ENCODE peak calls at places on chromosomes 16 and 17, in eight cellular contexts. C is activated CD8-positive, alpha-beta memory T cell treated with anti-CD3 and anti-CD28 coated beads for 48 hours; H is left lung; X is stimulated activated CD4-positive, alpha-beta T cell treated with anti-CD3 and anti-CD28 coated beads, Interleukin-2, amount 100 ng/mL, for 48 hours; K is naive thymus-derived CD8-positive, alpha-beta T cell; Z is HTR-8/SVneo; D is stimulated activated CD8-positive, alpha-beta memory T cell treated with anti-CD3 and anti-CD28 coated beads, Interleukin-12 subunit alpha, Interleukin-12 subunit beta, amount 100 ng/mL, for 4 hours; O is ELF-1. I is an unnamed sample.

GRCh38 chr17:77606146-77606864 is 352.2 kb upstream of the TNRC6C start:
- DNase-seq in C (no peak), H (no peak), X (no peak), K (no peak), Z (no peak), D (no peak), O (no peak), I (no peak)

GRCh38 chr17:34725008-34725407 is 145.6 kb downstream of the TMEM132E start:
- DNase-seq in C (no peak), H (no peak), X (no peak), K (no peak), Z (no peak), D (no peak), O (no peak), I (no peak)

GRCh38 chr17:42002792-42003301 is 14.4 kb downstream of the DNAJC7 start:
- DNase-seq in C (no peak), H (no peak), X (no peak), K (no peak), Z (no peak), D (no peak), O (no peak), I (peak; percentile 15)

GRCh38 chr16:58041628-58041955 is 16.0 kb downstream of the MMP15 start:
- DNase-seq in C (no peak), H (no peak), X (no peak), K (no peak), Z (no peak), D (no peak), O (no peak), I (no peak)

GRCh38 chr17:49365667-49366066 is 3.6 kb upstream of the ZNF652 start:
- DNase-seq in C (no peak), H (no peak), X (no peak), K (no peak), Z (no peak), D (no peak), O (peak; percentile 79), I (peak; percentile 18)

GRCh38 chr16:89473791-89474414 is 16.5 kb downstream of the ANKRD11 start:
- DNase-seq in C (no peak), H (no peak), X (no peak), K (no peak), Z (no peak), D (no peak), O (no peak), I (no peak)

GRCh38 chr17:81480140-81480917 is 32.3 kb downstream of the ACTG1 start:
- DNase-seq in C (no peak), H (no peak), X (no peak), K (no peak), Z (peak; percentile 72), D (no peak), O (no peak), I (no peak)

GRCh38 chr17:61451538-61452300 is 503 bp upstream of the TBX4 start:
- DNase-seq in C (no peak), H (no peak), X (no peak), K (no peak), Z (no peak), D (no peak), O (no peak), I (no peak)

GRCh38 chr16:53737563-53737962 is 33.6 kb downstream of the FTO start:
- DNase-seq in C (no peak), H (no peak), X (no peak), K (no peak), Z (no peak), D (no peak), O (no peak), I (no peak)

GRCh38 chr16:66950437-66950836 is 10.6 kb upstream of the CES3 start:
- DNase-seq in C (no peak), H (no peak), X (no peak), K (no peak), Z (no peak), D (no peak), O (no peak), I (no peak)

GRCh38 chr17:3889613-3890012 is 3.2 kb downstream of the CAMKK1 start:
- DNase-seq in C (no peak), H (no peak), X (no peak), K (no peak), Z (no peak), D (no peak), O (no peak), I (no peak)

GRCh38 chr17:37359682-37360188 is 16.1 kb upstream of the C17orf78 start:
- DNase-seq in C (no peak), H (no peak), X (no peak), K (no peak), Z (no peak), D (no peak), O (no peak), I (no peak)

GRCh38 chr17:2852729-2853110 is 56.5 kb downstream of the RAP1GAP2 start:
- DNase-seq in C (no peak), H (no peak), X (no peak), K (no peak), Z (no peak), D (no peak), O (no peak), I (no peak)

GRCh38 chr17:36475346-36475970 is 11.0 kb upstream of the ZNHIT3 start:
- DNase-seq in C (no peak), H (no peak), X (no peak), K (no peak), Z (no peak), D (no peak), O (no peak), I (no peak)

GRCh38 chr17:35747540-35748017 is 5.5 kb downstream of the GAS2L2 start:
- DNase-seq in C (peak; percentile 66), H (peak; percentile 70), X (peak; percentile 80), K (peak; percentile 76), Z (peak; percentile 89), D (peak; percentile 50), O (peak; percentile 91), I (peak; percentile 38)

I was measured in substantia nigra.